ENCODE peak calls at places on chromosomes 3 and 15, in nine cellular contexts. K is testis; F is fibroblast of lung; R is NCI-H1105; P is activated CD8-positive, alpha-beta memory T cell treated with anti-CD3 and anti-CD28 coated beads, Interleukin-2, amount 50 U/mL, for 4 hours; B is G401; G is AG09309; A is stimulated activated naive B cell treated with anti-CD40 and anti-IgM and Interleukin-4, amounts not matched to agents 10 μg/mL and 1 μg/mL and 100 μg/mL, for 72 hours; W is RWPE1. M is an unnamed sample.
A peak's percentile ranks its signal among the peaks of the same experiment; 100 is the strongest.

GRCh38 chr15:49810651-49811175 is 189.9 kb downstream of the DTWD1 start:
- DNase-seq in B (no peak), W (no peak), G (no peak), A (no peak), R (no peak), P (no peak), F (peak; percentile 17), K (no peak), M (no peak)

GRCh38 chr3:159865042-159865579 is 123.5 kb upstream of the IL12A start:
- DNase-seq in P (no peak), F (peak; percentile 60), B (peak; percentile 67), K (no peak), R (no peak), G (peak; percentile 78), W (no peak), A (no peak), M (no peak)

GRCh38 chr3:104392327-104392726 is 974.4 kb upstream of the ALCAM start:
- DNase-seq in F (no peak), A (no peak), R (no peak), G (no peak), K (no peak), P (no peak), B (no peak), W (no peak), M (no peak)

GRCh38 chr15:76073554-76073953 is 13.8 kb downstream of the TMEM266 start:
- DNase-seq in A (no peak), P (no peak), K (no peak), W (peak; percentile 77), G (no peak), B (no peak), F (no peak), R (no peak), M (no peak)

GRCh38 chr15:94855409-94856266 is 624.3 kb downstream of the MCTP2 start:
- DNase-seq in W (no peak), F (no peak), K (peak; percentile 58), B (no peak), P (no peak), A (no peak), R (no peak), G (no peak), M (no peak)

GRCh38 chr3:12953201-12953712 is 111.9 kb upstream of the RPL32 start:
- DNase-seq in B (no peak), R (no peak), W (no peak), K (no peak), P (no peak), F (no peak), G (no peak), A (no peak), M (no peak)

GRCh38 chr3:9498781-9499180 is 54.8 kb downstream of the LHFPL4 start:
- DNase-seq in F (no peak), A (no peak), W (no peak), R (no peak), K (no peak), P (no peak), B (no peak), G (no peak), M (no peak)

GRCh38 chr15:99409097-99409473 is 156.7 kb upstream of the MEF2A start:
- DNase-seq in K (peak; percentile 69), G (peak; percentile 23), R (no peak), W (peak; percentile 82), P (peak; percentile 41), B (peak; percentile 66), F (peak; percentile 72), A (no peak), M (no peak)

GRCh38 chr3:183211390-183211789 is 41.7 kb upstream of the B3GNT5 start:
- DNase-seq in K (no peak), R (no peak), A (no peak), G (no peak), W (no peak), F (no peak), B (no peak), P (no peak), M (no peak)

GRCh38 chr3:104425416-104425815 is 941.3 kb upstream of the ALCAM start:
- DNase-seq in F (no peak), R (no peak), B (no peak), A (no peak), W (no peak), G (no peak), K (no peak), P (no peak), M (no peak)

GRCh38 chr3:108287146-108287545 is 9.2 kb upstream of the HHLA2 start:
- DNase-seq in F (no peak), W (no peak), B (no peak), R (no peak), A (no peak), K (no peak), G (no peak), P (no peak), M (no peak)

GRCh38 chr3:43389388-43390254 is 103.3 kb downstream of the SNRK start:
- DNase-seq in P (peak; percentile 67), B (no peak), F (peak; percentile 75), R (no peak), G (no peak), A (peak; percentile 40), W (peak; percentile 47), K (no peak), M (no peak)